ENCODE peak calls at places on chromosomes 16 and 17, in nine cellular contexts. O is neural progenitor cell; F is stimulated activated CD4-positive, alpha-beta T cell treated with anti-CD3 and anti-CD28 coated beads, Interleukin-12 subunit alpha, Interleukin-12 subunit beta, amount 100 ng/mL, for 4 hours; L is skeletal muscle cell; X is Peyer's patch; D is M059J; M is kidney epithelial cell; A is Kasumi-1; N is cardiac fibroblast. B is an unnamed sample.

GRCh38 chr17:78369791-78370381 is 8.6 kb upstream of the PGS1 start:
- DNase-seq in L (no peak), D (peak; percentile 34), O (no peak), M (no peak), X (no peak), N (no peak), F (no peak), A (no peak), B (no peak)

GRCh38 chr16:76311260-76311659 is 34.1 kb downstream of the CNTNAP4 start:
- DNase-seq in X (no peak), M (no peak), A (no peak), N (no peak), L (no peak), D (no peak), F (no peak), O (no peak), B (no peak)

GRCh38 chr16:48597563-48598392 is 12.2 kb downstream of the N4BP1 start:
- DNase-seq in M (no peak), F (no peak), X (no peak), O (no peak), N (peak; percentile 36), L (no peak), A (peak; percentile 46), D (peak; percentile 39), B (no peak)

GRCh38 chr17:82489117-82489516 is 30.4 kb upstream of the FOXK2 start:
- DNase-seq in L (no peak), M (no peak), A (no peak), N (peak; percentile 46), O (no peak), F (no peak), D (peak; percentile 55), X (no peak), B (no peak)

GRCh38 chr17:13428611-13429042 is 173.1 kb downstream of the HS3ST3A1 start:
- DNase-seq in X (no peak), D (no peak), F (no peak), M (no peak), L (no peak), A (no peak), N (no peak), O (no peak), B (no peak)

GRCh38 chr17:33561935-33562334 is 268.8 kb upstream of the ASIC2 start:
- DNase-seq in L (no peak), A (no peak), D (no peak), N (no peak), O (no peak), M (no peak), F (no peak), X (no peak), B (no peak)

GRCh38 chr17:72542317-72542716 is 421.5 kb downstream of the SOX9 start:
- DNase-seq in M (no peak), N (no peak), X (no peak), O (no peak), F (no peak), L (no peak), D (no peak), A (no peak), B (no peak)

GRCh38 chr17:64056269-64057005 is 36.0 kb upstream of the ICAM2 start:
- DNase-seq in L (no peak), A (no peak), O (no peak), F (no peak), M (no peak), D (no peak), X (no peak), N (no peak), B (no peak)

GRCh38 chr16:63187638-63188037 is 1151.4 kb upstream of the CDH8 start:
- DNase-seq in L (no peak), D (no peak), O (no peak), A (no peak), N (no peak), X (no peak), M (no peak), F (no peak), B (no peak)

GRCh38 chr17:29617125-29617480 is 5.6 kb downstream of the CORO6 start:
- DNase-seq in N (peak; percentile 65), F (peak; percentile 93), O (peak; percentile 87), D (no peak), X (peak; percentile 93), L (no peak), A (peak; percentile 91), M (no peak), B (peak; percentile 57)

GRCh38 chr16:1153480-1154160 is 714 bp downstream of the CACNA1H start:
- DNase-seq in X (no peak), M (no peak), A (no peak), D (no peak), F (peak; percentile 5), N (no peak), L (no peak), O (peak; percentile 52), B (no peak)

GRCh38 chr17:77512062-77512946 is 371.5 kb downstream of the SEC14L1 start:
- DNase-seq in D (no peak), L (no peak), N (no peak), F (no peak), A (no peak), O (no peak), X (peak; percentile 10), M (no peak), B (no peak)

GRCh38 chr17:49257296-49257695 is 26.7 kb upstream of the PHOSPHO1 start:
- DNase-seq in X (no peak), D (no peak), N (no peak), F (no peak), A (no peak), L (no peak), M (no peak), O (no peak), B (no peak)

GRCh38 chr16:21590287-21590686 is 9.1 kb upstream of the METTL9 start:
- DNase-seq in N (peak; percentile 25), D (peak; percentile 20), L (no peak), O (no peak), X (no peak), M (no peak), F (no peak), A (peak; percentile 21), B (no peak)

GRCh38 chr16:31505483-31505882 is 2.7 kb downstream of the RUSF1 start:
- DNase-seq in D (no peak), N (no peak), L (no peak), X (no peak), A (peak; percentile 77), M (no peak), O (no peak), F (no peak), B (no peak)

GRCh38 chr17:49984283-49984682 is 10.7 kb downstream of the DLX3 start:
- DNase-seq in M (no peak), X (no peak), F (no peak), L (no peak), A (no peak), D (no peak), O (peak; percentile 9), N (no peak), B (no peak)

GRCh38 chr16:16001856-16002255 is 52.4 kb downstream of the ABCC1 start:
- DNase-seq in F (no peak), D (no peak), M (no peak), X (no peak), N (no peak), O (no peak), A (no peak), L (no peak), B (no peak)

GRCh38 chr16:24378999-24379398 is 122.9 kb downstream of the CACNG3 start:
- DNase-seq in M (no peak), N (no peak), L (no peak), O (no peak), A (no peak), X (no peak), D (no peak), F (no peak), B (no peak)

GRCh38 chr17:77001487-77001886 is 133.3 kb downstream of the MGAT5B start:
- DNase-seq in D (no peak), A (no peak), F (no peak), N (no peak), O (no peak), M (no peak), L (no peak), X (no peak), B (no peak)

GRCh38 chr17:27244481-27245223 is 49.3 kb upstream of the WSB1 start:
- DNase-seq in D (peak; percentile 65), F (no peak), L (peak; percentile 95), A (peak; percentile 94), N (peak; percentile 99), M (no peak), O (peak; percentile 33), X (peak; percentile 60), B (no peak)

GRCh38 chr16:70588565-70588964 is 57.8 kb upstream of the IL34 start:
- DNase-seq in O (no peak), D (peak; percentile 61), A (no peak), X (no peak), N (peak; percentile 66), F (no peak), L (no peak), M (no peak), B (no peak)

GRCh38 chr16:66717776-66718175 is 21.2 kb upstream of the CMTM4 start:
- DNase-seq in L (no peak), O (no peak), X (no peak), A (no peak), F (no peak), M (no peak), D (no peak), N (no peak), B (no peak)

GRCh38 chr17:29835438-29836351 is 94.3 kb downstream of the SSH2 start:
- DNase-seq in L (no peak), N (peak; percentile 64), X (no peak), M (no peak), F (no peak), O (no peak), D (peak; percentile 52), A (no peak), B (no peak)

GRCh38 chr17:67413399-67413798 is 36.3 kb downstream of the PITPNC1 start:
- DNase-seq in N (no peak), X (no peak), O (no peak), A (no peak), L (no peak), D (no peak), M (no peak), F (no peak), B (no peak)

B was measured in progenitor cell of endocrine pancreas.